ENCODE peak calls at places on chromosomes 12 and 14, in four cellular contexts. One of them, this sample, is unnamed.
A peak's percentile ranks its signal among the peaks of the same experiment; 100 is the strongest.

GRCh38 chr12:32139064-32139421 is 32.4 kb downstream of the BICD1 start:
- DNase-seq in HEK293T: no peak
- DNase-seq in GM12878: peak; percentile 92
- DNase-seq in K562: no peak
- DNase-seq in this sample: no peak

GRCh38 chr14:32808574-32809098 is 130.0 kb upstream of the NPAS3 start:
- DNase-seq in GM12878: no peak
- DNase-seq in HEK293T: no peak
- DNase-seq in K562: no peak
- DNase-seq in this sample: no peak

GRCh38 chr14:62614117-62614516 is 431.1 kb downstream of the KCNH5 start:
- DNase-seq in K562: no peak
- DNase-seq in HEK293T: no peak
- DNase-seq in GM12878: no peak
- DNase-seq in this sample: no peak

GRCh38 chr14:70622111-70622712 is 19.5 kb upstream of the TTC9 start:
- DNase-seq in GM12878: no peak
- DNase-seq in HEK293T: peak; percentile 61
- DNase-seq in K562: peak; percentile 19
- DNase-seq in this sample: peak; percentile 64

GRCh38 chr12:123119808-123120207 is 31.1 kb downstream of the PITPNM2 start:
- DNase-seq in HEK293T: no peak
- DNase-seq in GM12878: peak; percentile 57
- DNase-seq in K562: no peak
- DNase-seq in this sample: no peak

GRCh38 chr14:80637726-80638619 is 303.6 kb downstream of the CEP128 start:
- DNase-seq in HEK293T: no peak
- DNase-seq in K562: no peak
- DNase-seq in GM12878: no peak
- DNase-seq in this sample: no peak

GRCh38 chr12:106903241-106903950 is 52.3 kb upstream of the TMEM263 start:
- DNase-seq in HEK293T: peak; percentile 90
- DNase-seq in K562: peak; percentile 87
- DNase-seq in GM12878: no peak
- DNase-seq in this sample: peak; percentile 33

GRCh38 chr14:96407980-96408570 is 16.1 kb downstream of the AK7 start:
- DNase-seq in K562: peak; percentile 30
- DNase-seq in GM12878: no peak
- DNase-seq in HEK293T: no peak
- DNase-seq in this sample: no peak

GRCh38 chr12:6026998-6027397 is 81.9 kb upstream of the ANO2 start:
- DNase-seq in HEK293T: no peak
- DNase-seq in GM12878: no peak
- DNase-seq in K562: no peak
- DNase-seq in this sample: no peak

GRCh38 chr12:114918535-114919233 is 234.7 kb upstream of the TBX3 start:
- DNase-seq in GM12878: no peak
- DNase-seq in HEK293T: no peak
- DNase-seq in K562: no peak
- DNase-seq in this sample: peak; percentile 93

GRCh38 chr12:70270108-70270507 is 26.9 kb downstream of the CNOT2 start:
- DNase-seq in K562: no peak
- DNase-seq in HEK293T: no peak
- DNase-seq in GM12878: no peak
- DNase-seq in this sample: peak; percentile 7

GRCh38 chr12:106585862-106586534 is 3.2 kb downstream of the RFX4 start:
- DNase-seq in GM12878: no peak
- DNase-seq in K562: no peak
- DNase-seq in HEK293T: no peak
- DNase-seq in this sample: no peak

GRCh38 chr14:24171422-24172260 is at the start of gene REC8:
- DNase-seq in HEK293T: no peak
- DNase-seq in K562: no peak
- DNase-seq in GM12878: peak; percentile 82
- DNase-seq in this sample: no peak

GRCh38 chr14:24954037-24954696 is 95.8 kb downstream of the STXBP6 start:
- DNase-seq in K562: no peak
- DNase-seq in GM12878: peak; percentile 45
- DNase-seq in HEK293T: no peak
- DNase-seq in this sample: no peak

GRCh38 chr12:43285248-43285647 is 266.8 kb downstream of the ADAMTS20 start:
- DNase-seq in GM12878: no peak
- DNase-seq in HEK293T: no peak
- DNase-seq in K562: no peak
- DNase-seq in this sample: no peak

GRCh38 chr12:131000000-131000486 is 46.3 kb downstream of the ADGRD1 start:
- DNase-seq in K562: peak; percentile 87
- DNase-seq in GM12878: no peak
- DNase-seq in HEK293T: no peak
- DNase-seq in this sample: no peak

GRCh38 chr14:32824195-32824594 is 114.5 kb upstream of the NPAS3 start:
- DNase-seq in GM12878: no peak
- DNase-seq in HEK293T: no peak
- DNase-seq in K562: no peak
- DNase-seq in this sample: no peak

GRCh38 chr14:95446470-95446869 is 70.0 kb downstream of the SYNE3 start:
- DNase-seq in GM12878: no peak
- DNase-seq in K562: no peak
- DNase-seq in HEK293T: no peak
- DNase-seq in this sample: no peak

GRCh38 chr12:57497223-57498142 is 9.6 kb downstream of the MARS1 start:
- DNase-seq in GM12878: no peak
- DNase-seq in K562: no peak
- DNase-seq in HEK293T: no peak
- DNase-seq in this sample: no peak

GRCh38 chr14:30251017-30251416 is 307.9 kb upstream of the G2E3 start:
- DNase-seq in GM12878: no peak
- DNase-seq in HEK293T: no peak
- DNase-seq in K562: no peak
- DNase-seq in this sample: no peak

GRCh38 chr12:30925607-30926242 is 823 bp upstream of the TSPAN11 start:
- DNase-seq in K562: no peak
- DNase-seq in HEK293T: no peak
- DNase-seq in GM12878: no peak
- DNase-seq in this sample: no peak

GRCh38 chr12:65825573-65826512 is 1.6 kb downstream of the HMGA2 start:
- DNase-seq in K562: no peak
- DNase-seq in GM12878: no peak
- DNase-seq in HEK293T: peak; percentile 43
- DNase-seq in this sample: no peak

GRCh38 chr12:131917139-131917710 is 11.9 kb upstream of the PUS1 start:
- DNase-seq in K562: no peak
- DNase-seq in GM12878: no peak
- DNase-seq in HEK293T: no peak
- DNase-seq in this sample: no peak

GRCh38 chr12:19130224-19131019 is 889 bp downstream of the PLEKHA5 start:
- DNase-seq in GM12878: no peak
- DNase-seq in HEK293T: peak; percentile 33
- DNase-seq in K562: peak; percentile 52
- DNase-seq in this sample: no peak

GRCh38 chr14:23302290-23303225 is at the start of gene PPP1R3E:
- DNase-seq in GM12878: no peak
- DNase-seq in HEK293T: peak; percentile 33
- DNase-seq in K562: peak; percentile 62
- DNase-seq in this sample: peak; percentile 84

GRCh38 chr14:36870776-36871175 is 209.1 kb downstream of the PAX9 start:
- DNase-seq in GM12878: no peak
- DNase-seq in HEK293T: no peak
- DNase-seq in K562: no peak
- DNase-seq in this sample: no peak

DNA sequence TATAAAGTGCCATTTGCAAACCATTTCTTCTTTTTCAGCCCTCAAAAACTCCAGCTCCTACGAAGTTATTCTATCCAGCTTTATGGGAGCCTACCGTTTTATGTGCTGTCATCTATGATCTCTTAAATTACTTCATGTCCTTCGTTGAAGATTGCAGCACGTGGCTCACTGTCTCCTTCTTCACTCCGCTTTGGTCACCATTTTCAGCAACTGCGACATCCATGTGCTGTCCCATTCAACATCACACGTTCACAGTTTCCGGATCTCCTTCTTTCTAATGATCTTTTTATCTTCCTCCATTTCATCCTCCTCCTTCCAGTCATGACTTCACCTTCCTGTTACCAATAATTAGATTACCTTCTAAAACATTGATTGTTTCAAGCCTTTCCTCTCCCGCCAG is 143.3 kb upstream of the KRAS start:
- DNase-seq in GM12878: no peak
- DNase-seq in K562: no peak
- DNase-seq in HEK293T: no peak
- DNase-seq in this sample: no peak
- TF ChIP-seq TARDBP in GM12878: no peak
- TF ChIP-seq TARDBP in K562: no peak
- TF ChIP-seq TARDBP in HEK293T: no peak
- TF ChIP-seq TARDBP in this sample: no peak

DNA sequence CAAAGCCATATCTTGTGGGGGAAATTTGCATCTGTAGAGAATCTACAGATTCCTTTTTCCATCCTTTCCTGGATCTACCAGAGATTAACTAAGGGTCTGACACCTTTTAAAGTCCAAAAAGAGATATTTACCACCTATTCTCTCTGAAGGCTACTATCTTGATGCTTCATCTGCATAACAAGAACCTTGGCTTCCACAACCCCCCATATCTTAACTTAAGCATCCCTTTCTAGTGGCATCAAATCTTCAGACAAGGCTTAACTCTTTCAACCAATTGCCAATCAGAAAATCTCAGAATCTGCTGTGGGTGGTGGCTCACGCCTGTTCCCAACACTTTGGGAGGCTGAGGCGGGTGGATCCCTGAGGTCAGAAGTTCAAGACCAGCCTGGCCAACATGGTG is 74.3 kb upstream of the FICD start:
- DNase-seq in K562: no peak
- DNase-seq in HEK293T: no peak
- DNase-seq in GM12878: no peak
- DNase-seq in this sample: no peak
- TF ChIP-seq TARDBP in K562: no peak
- TF ChIP-seq TARDBP in HEK293T: no peak
- TF ChIP-seq TARDBP in GM12878: no peak
- TF ChIP-seq TARDBP in this sample: no peak

GRCh38 chr12:90940872-90941499 is 14.0 kb downstream of the CCER1 start:
- DNase-seq in HEK293T: peak; percentile 17
- DNase-seq in K562: peak; percentile 20
- DNase-seq in GM12878: no peak
- DNase-seq in this sample: peak; percentile 28

GRCh38 chr12:90943248-90943647 is 11.7 kb downstream of the CCER1 start:
- DNase-seq in K562: no peak
- DNase-seq in GM12878: no peak
- DNase-seq in HEK293T: no peak
- DNase-seq in this sample: no peak

GRCh38 chr12:90938451-90938850 is 16.5 kb downstream of the CCER1 start:
- DNase-seq in HEK293T: no peak
- DNase-seq in K562: no peak
- DNase-seq in GM12878: no peak
- DNase-seq in this sample: no peak

GRCh38 chr12:90936230-90937005 is 18.6 kb downstream of the CCER1 start:
- DNase-seq in HEK293T: no peak
- DNase-seq in GM12878: no peak
- DNase-seq in K562: no peak
- DNase-seq in this sample: no peak

DNA sequence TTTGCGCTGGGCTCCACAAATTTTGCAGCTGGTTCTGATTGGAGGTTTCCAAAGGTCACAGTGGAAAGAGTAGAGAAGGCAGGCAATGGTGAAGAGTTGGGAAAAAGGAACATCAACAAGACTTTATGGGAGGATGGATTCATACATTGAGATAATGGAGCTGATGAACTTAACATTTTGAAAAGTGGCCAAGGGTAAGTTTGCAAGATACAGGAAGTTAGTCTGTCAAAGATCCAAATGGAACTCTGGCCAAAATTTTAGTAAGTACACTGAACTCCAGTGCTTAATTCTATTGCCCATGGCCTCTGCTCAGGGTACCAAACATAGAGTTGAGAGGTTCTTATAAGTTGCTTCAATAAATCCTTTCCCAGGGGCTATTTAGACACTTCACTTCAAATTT is 15.6 kb downstream of the CCER1 start:
- DNase-seq in GM12878: no peak
- DNase-seq in K562: no peak
- DNase-seq in HEK293T: no peak
- DNase-seq in this sample: no peak
- TF ChIP-seq TARDBP in GM12878: no peak
- TF ChIP-seq TARDBP in K562: no peak
- TF ChIP-seq TARDBP in HEK293T: no peak
- TF ChIP-seq TARDBP in this sample: no peak

GRCh38 chr12:89405626-89406342 is 53.5 kb upstream of the DUSP6 start:
- DNase-seq in GM12878: no peak
- DNase-seq in HEK293T: no peak
- DNase-seq in K562: no peak
- DNase-seq in this sample: no peak
- TF ChIP-seq TARDBP in GM12878: no peak
- TF ChIP-seq TARDBP in HEK293T: no peak
- TF ChIP-seq TARDBP in K562: no peak
- TF ChIP-seq TARDBP in this sample: no peak